ENCODE peak calls at places on chromosomes 1 and 21, in ten cellular contexts. J, I, E, W, Y, K, L, B, U and D are unnamed samples.

GRCh38 chr21:44539031-44539430 is 964 bp downstream of the KRTAP10-1 start:
- DNase-seq in J (no peak), I (no peak), E (no peak), W (no peak), Y (no peak), K (no peak), L (peak), B (no peak), U (no peak), D (no peak)

GRCh38 chr1:52727114-52727586 is 897 bp downstream of the ZYG11B start:
- DNase-seq in J (peak), I (no peak), E (no peak), W (no peak), Y (no peak), K (peak), L (no peak), B (no peak), U (no peak), D (no peak)

GRCh38 chr21:31251686-31252085 is 92.4 kb downstream of the TIAM1 start:
- DNase-seq in J (no peak), I (no peak), E (no peak), W (no peak), Y (no peak), K (no peak), L (peak), B (no peak), U (no peak), D (no peak)

GRCh38 chr1:150006881-150007401 is 3.6 kb downstream of the OTUD7B start:
- DNase-seq in J (no peak), I (no peak), E (no peak), W (no peak), Y (no peak), K (no peak), L (no peak), B (no peak), U (no peak), D (no peak)

GRCh38 chr1:64844175-64844574 is 99.3 kb downstream of the RAVER2 start:
- DNase-seq in J (no peak), I (no peak), E (no peak), W (no peak), Y (no peak), K (no peak), L (no peak), B (no peak), U (no peak), D (no peak)

GRCh38 chr1:212470059-212470458 is 37.3 kb downstream of the NENF start:
- DNase-seq in J (peak), I (no peak), E (peak), W (no peak), Y (peak), K (peak), L (peak), B (no peak), U (no peak), D (no peak)

GRCh38 chr21:37607081-37607480 is 240.5 kb downstream of the DYRK1A start:
- DNase-seq in J (no peak), I (no peak), E (no peak), W (no peak), Y (no peak), K (no peak), L (no peak), B (no peak), U (no peak), D (no peak)

GRCh38 chr1:153985984-153986761 is at the start of gene RAB13:
- DNase-seq in J (peak), I (no peak), E (peak), W (peak), Y (no peak), K (peak), L (peak), B (no peak), U (peak), D (peak)

GRCh38 chr1:214377886-214378285 is 96.9 kb downstream of the SMYD2 start:
- DNase-seq in J (peak), I (no peak), E (no peak), W (no peak), Y (no peak), K (no peak), L (no peak), B (no peak), U (no peak), D (no peak)

GRCh38 chr1:156923565-156924477 is 3.4 kb downstream of the LRRC71 start:
- DNase-seq in J (no peak), I (no peak), E (peak), W (no peak), Y (no peak), K (no peak), L (no peak), B (no peak), U (peak), D (peak)